ENCODE peak calls at places on chromosomes 12 and 14, in four cellular contexts. U, C, A and M are unnamed samples.

GRCh38 chr14:22821193-22822016 is 6.2 kb upstream of the SLC7A7 start:
- DNase-seq in U (no peak), C (no peak), A (no peak), M (peak; percentile 87)

GRCh38 chr12:6927999-6928702 is 392 bp downstream of the ATN1 start:
- DNase-seq in U (peak; percentile 37), C (no peak), A (no peak), M (no peak)

GRCh38 chr12:45089417-45089816 is 38.5 kb upstream of the DBX2 start:
- DNase-seq in U (no peak), C (no peak), A (no peak), M (no peak)

GRCh38 chr12:12671850-12672660 is 23.9 kb downstream of the GPR19 start:
- DNase-seq in U (no peak), C (no peak), A (peak; percentile 65), M (no peak)

GRCh38 chr14:49908433-49908782 is 15.5 kb downstream of the ARF6 start:
- DNase-seq in U (no peak), C (no peak), A (no peak), M (no peak)

GRCh38 chr12:102797513-102797912 is 119.5 kb downstream of the PAH start:
- DNase-seq in U (no peak), C (no peak), A (no peak), M (no peak)

GRCh38 chr12:83017001-83017400 is 330.3 kb downstream of the TMTC2 start:
- DNase-seq in U (no peak), C (no peak), A (no peak), M (no peak)

GRCh38 chr14:79578470-79578869 is 632.8 kb downstream of the DIO2 start:
- DNase-seq in U (no peak), C (no peak), A (no peak), M (no peak)

GRCh38 chr12:93186621-93187020 is 191.1 kb upstream of the NUDT4 start:
- DNase-seq in U (no peak), C (no peak), A (no peak), M (no peak)

GRCh38 chr12:46269429-46270241 is 792 bp upstream of the SLC38A1 start:
- DNase-seq in U (no peak), C (no peak), A (no peak), M (no peak)

GRCh38 chr12:45191239-45191638 is 24.7 kb upstream of the ANO6 start:
- DNase-seq in U (no peak), C (no peak), A (peak; percentile 49), M (peak; percentile 24)

GRCh38 chr14:61472801-61473376 is 151.5 kb downstream of the PRKCH start:
- DNase-seq in U (no peak), C (no peak), A (peak; percentile 24), M (no peak)

GRCh38 chr12:58387199-58387598 is 445.8 kb downstream of the ATP23 start:
- DNase-seq in U (no peak), C (no peak), A (peak; percentile 72), M (no peak)

GRCh38 chr14:103561381-103562134 is 899 bp downstream of the BAG5 start:
- DNase-seq in U (peak; percentile 57), C (no peak), A (peak; percentile 49), M (no peak)

GRCh38 chr12:58034712-58035111 is 93.3 kb downstream of the ATP23 start:
- DNase-seq in U (no peak), C (no peak), A (no peak), M (no peak)

GRCh38 chr14:31567651-31568050 is 6.4 kb downstream of the NUBPL start:
- DNase-seq in U (no peak), C (no peak), A (peak; percentile 7), M (no peak)

GRCh38 chr14:65333926-65334687 is 78.4 kb upstream of the FUT8 start:
- DNase-seq in U (no peak), C (no peak), A (peak; percentile 86), M (no peak)

GRCh38 chr12:5561843-5562242 is 129.9 kb downstream of the NTF3 start:
- DNase-seq in U (no peak), C (no peak), A (no peak), M (no peak)

GRCh38 chr14:72638021-72638420 is 255.9 kb downstream of the DPF3 start:
- DNase-seq in U (no peak), C (no peak), A (peak; percentile 95), M (peak; percentile 41)

GRCh38 chr12:25775968-25776367 is 182.5 kb upstream of the RASSF8 start:
- DNase-seq in U (no peak), C (no peak), A (peak; percentile 31), M (no peak)

GRCh38 chr14:22555573-22556011 is 33.4 kb downstream of the DAD1 start:
- DNase-seq in U (no peak), C (peak; percentile 84), A (peak; percentile 52), M (no peak)

GRCh38 chr12:43891856-43892574 is 56.1 kb downstream of the TMEM117 start:
- DNase-seq in U (no peak), C (no peak), A (peak; percentile 11), M (no peak)

GRCh38 chr12:108799528-108800243 is 57.7 kb downstream of the SSH1 start:
- DNase-seq in U (no peak), C (no peak), A (no peak), M (no peak)

GRCh38 chr14:102221026-102221425 is 81.3 kb downstream of the WDR20 start:
- DNase-seq in U (no peak), C (no peak), A (peak; percentile 44), M (no peak)

GRCh38 chr12:132188451-132189298 is 44.4 kb downstream of the NOC4L start:
- DNase-seq in U (no peak), C (no peak), A (no peak), M (no peak)

GRCh38 chr12:126648074-126648473 is 1582.8 kb downstream of the AACS start:
- DNase-seq in U (no peak), C (no peak), A (no peak), M (no peak)

GRCh38 chr12:100716658-100716948 is 78.0 kb upstream of the ANO4 start:
- DNase-seq in U (no peak), C (no peak), A (no peak), M (peak; percentile 2)

GRCh38 chr12:57138526-57139272 is 8.7 kb downstream of the LRP1-AS start:
- DNase-seq in U (peak; percentile 61), C (no peak), A (no peak), M (no peak)

GRCh38 chr12:92973614-92974013 is 44.5 kb upstream of the EEA1 start:
- DNase-seq in U (no peak), C (peak; percentile 95), A (peak; percentile 90), M (peak; percentile 62)

GRCh38 chr14:29654910-29655590 is 272.6 kb downstream of the PRKD1 start:
- DNase-seq in U (no peak), C (no peak), A (peak; percentile 31), M (no peak)

GRCh38 chr12:94594443-94594825 is 55.9 kb downstream of the TMCC3 start:
- DNase-seq in U (no peak), C (no peak), A (no peak), M (no peak)

GRCh38 chr14:31902002-31902401 is 175.1 kb upstream of the ARHGAP5 start:
- DNase-seq in U (peak; percentile 61), C (no peak), A (no peak), M (no peak)

GRCh38 chr12:87376722-87377121 is 652.5 kb downstream of the C12orf50 start:
- DNase-seq in U (no peak), C (no peak), A (no peak), M (no peak)

GRCh38 chr12:68334136-68334535 is 2.0 kb upstream of the MDM1 start:
- DNase-seq in U (no peak), C (peak; percentile 45), A (no peak), M (no peak)

GRCh38 chr12:102120564-102120873 is 536 bp downstream of the PARPBP start:
- DNase-seq in U (peak; percentile 15), C (no peak), A (no peak), M (peak; percentile 20)

GRCh38 chr12:117189725-117190209 is 503 bp downstream of the FBXO21 start:
- DNase-seq in U (peak; percentile 48), C (no peak), A (peak; percentile 45), M (peak; percentile 69)

GRCh38 chr12:68349083-68349700 is 17.0 kb upstream of the MDM1 start:
- DNase-seq in U (no peak), C (no peak), A (peak; percentile 22), M (no peak)

GRCh38 chr14:26820101-26820500 is 222.3 kb upstream of the NOVA1 start:
- DNase-seq in U (no peak), C (no peak), A (no peak), M (no peak)

GRCh38 chr14:41570415-41571155 is 36.1 kb upstream of the LRFN5 start:
- DNase-seq in U (no peak), C (no peak), A (no peak), M (no peak)
- TF ChIP-seq ELK1 in U (no peak), C (no peak), A (no peak), M (no peak)

DNA sequence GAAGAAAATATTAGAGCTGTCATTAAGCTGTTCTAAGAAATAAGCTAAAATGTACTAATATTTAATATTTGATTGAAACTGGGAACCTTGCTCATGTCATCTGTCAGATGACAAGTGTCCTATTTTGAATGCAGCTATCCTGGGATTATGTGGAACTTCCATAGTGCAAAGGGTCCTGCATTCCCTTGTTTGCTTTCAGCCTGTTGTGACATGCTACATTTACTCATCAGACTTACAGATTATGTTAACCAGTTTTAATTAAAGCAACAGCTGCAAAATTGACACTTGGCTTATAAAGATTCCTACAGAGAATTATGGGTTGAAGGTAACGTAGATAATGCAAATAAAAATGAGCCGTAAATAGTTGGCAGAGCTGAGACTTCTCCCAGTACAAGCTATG is 458.4 kb upstream of the RGS6 start:
- DNase-seq in U (no peak), C (no peak), A (no peak), M (no peak)
- TF ChIP-seq ELK1 in U (no peak), C (no peak), A (no peak), M (no peak)

GRCh38 chr12:124098101-124098757 is 125.2 kb downstream of the ZNF664 start:
- DNase-seq in U (no peak), C (no peak), A (no peak), M (no peak)
- TF ChIP-seq ELK1 in U (no peak), C (no peak), A (no peak), M (no peak)

GRCh38 chr14:64159588-64159987 is 134.6 kb downstream of the ESR2 start:
- DNase-seq in U (peak; percentile 10), C (no peak), A (no peak), M (no peak)

GRCh38 chr14:64158608-64159007 is 135.6 kb downstream of the ESR2 start:
- DNase-seq in U (no peak), C (no peak), A (no peak), M (no peak)
- TF ChIP-seq ELK1 in U (no peak), C (no peak), A (no peak), M (no peak)

GRCh38 chr12:128920468-128920867 is 67.2 kb downstream of the GLT1D1 start:
- DNase-seq in U (no peak), C (no peak), A (no peak), M (no peak)
- TF ChIP-seq ELK1 in U (no peak), C (no peak), A (no peak), M (no peak)

GRCh38 chr14:94066089-94066676 is 14.8 kb downstream of the DDX24 start:
- DNase-seq in U (no peak), C (no peak), A (no peak), M (peak; percentile 12)
- TF ChIP-seq ELK1 in U (no peak), C (no peak), A (no peak), M (no peak)